ENCODE peak calls at places on chromosome 19, in seven cellular contexts. L is H9, B is neuronal stem cell, A is IMR-90, Q is trophoblast cell, D is H1, N is mesenchymal stem cell. O is an unnamed sample.

GRCh38 chr19:6835501-6835900 is 51.9 kb upstream of the ADGRE1 start:
- DNase-seq in L (no peak), B (no peak), A (no peak), Q (no peak), D (no peak), N (no peak), O (no peak)

GRCh38 chr19:38221919-38222828 is 1.8 kb downstream of the DPF1 start:
- DNase-seq in L (peak; percentile 65), B (no peak), A (no peak), Q (no peak), D (no peak), N (no peak), O (no peak)

GRCh38 chr19:35144600-35145436 is 1.8 kb downstream of the FXYD7 start:
- DNase-seq in L (peak; percentile 87), B (no peak), A (no peak), Q (peak; percentile 70), D (no peak), N (no peak), O (peak; percentile 93)

GRCh38 chr19:56309511-56310185 is 5.0 kb downstream of the ZSCAN5A start:
- DNase-seq in L (peak; percentile 85), B (no peak), A (peak; percentile 4), Q (peak; percentile 14), D (peak; percentile 70), N (peak; percentile 51), O (peak; percentile 78)

GRCh38 chr19:45182758-45183157 is 4.2 kb downstream of the BLOC1S3 start:
- DNase-seq in L (no peak), B (no peak), A (no peak), Q (no peak), D (no peak), N (no peak), O (no peak)

GRCh38 chr19:36221474-36221873 is 6.6 kb downstream of the ZNF146 start:
- DNase-seq in L (no peak), B (no peak), A (no peak), Q (peak; percentile 61), D (no peak), N (no peak), O (no peak)

GRCh38 chr19:5154799-5155426 is 185.7 kb downstream of the PTPRS start:
- DNase-seq in L (no peak), B (no peak), A (no peak), Q (no peak), D (no peak), N (no peak), O (no peak)

GRCh38 chr19:10788146-10788545 is 47.9 kb downstream of the TMED1 start:
- DNase-seq in L (no peak), B (no peak), A (no peak), Q (no peak), D (no peak), N (no peak), O (no peak)

GRCh38 chr19:45553464-45553863 is 31.1 kb downstream of the OPA3 start:
- DNase-seq in L (peak; percentile 87), B (no peak), A (no peak), Q (peak; percentile 48), D (peak; percentile 70), N (no peak), O (peak; percentile 78)

GRCh38 chr19:3080281-3080680 is 13.9 kb upstream of the GNA11 start:
- DNase-seq in L (no peak), B (no peak), A (peak; percentile 63), Q (no peak), D (no peak), N (no peak), O (no peak)

GRCh38 chr19:38842439-38843174 is 7.2 kb downstream of the HNRNPL start:
- DNase-seq in L (no peak), B (no peak), A (no peak), Q (no peak), D (no peak), N (no peak), O (no peak)

GRCh38 chr19:1089126-1089771 is 5.9 kb downstream of the POLR2E start:
- DNase-seq in L (no peak), B (no peak), A (no peak), Q (no peak), D (no peak), N (no peak), O (no peak)

GRCh38 chr19:604355-604754 is 14.7 kb downstream of the HCN2 start:
- DNase-seq in L (peak; percentile 31), B (no peak), A (no peak), Q (no peak), D (no peak), N (no peak), O (peak; percentile 59)

GRCh38 chr19:33879818-33880575 is 83.3 kb downstream of the KCTD15 start:
- DNase-seq in L (no peak), B (no peak), A (no peak), Q (no peak), D (no peak), N (no peak), O (no peak)

GRCh38 chr19:10293637-10294367 is 4.0 kb downstream of the ICAM5 start:
- DNase-seq in L (peak; percentile 32), B (no peak), A (no peak), Q (no peak), D (no peak), N (no peak), O (no peak)

GRCh38 chr19:3415695-3416094 is 49.3 kb downstream of the NFIC start:
- DNase-seq in L (no peak), B (no peak), A (no peak), Q (no peak), D (no peak), N (no peak), O (no peak)

GRCh38 chr19:55590621-55591020 is 8.7 kb downstream of the FIZ1 start:
- DNase-seq in L (peak; percentile 51), B (no peak), A (no peak), Q (no peak), D (no peak), N (peak; percentile 24), O (peak; percentile 62)

DNA sequence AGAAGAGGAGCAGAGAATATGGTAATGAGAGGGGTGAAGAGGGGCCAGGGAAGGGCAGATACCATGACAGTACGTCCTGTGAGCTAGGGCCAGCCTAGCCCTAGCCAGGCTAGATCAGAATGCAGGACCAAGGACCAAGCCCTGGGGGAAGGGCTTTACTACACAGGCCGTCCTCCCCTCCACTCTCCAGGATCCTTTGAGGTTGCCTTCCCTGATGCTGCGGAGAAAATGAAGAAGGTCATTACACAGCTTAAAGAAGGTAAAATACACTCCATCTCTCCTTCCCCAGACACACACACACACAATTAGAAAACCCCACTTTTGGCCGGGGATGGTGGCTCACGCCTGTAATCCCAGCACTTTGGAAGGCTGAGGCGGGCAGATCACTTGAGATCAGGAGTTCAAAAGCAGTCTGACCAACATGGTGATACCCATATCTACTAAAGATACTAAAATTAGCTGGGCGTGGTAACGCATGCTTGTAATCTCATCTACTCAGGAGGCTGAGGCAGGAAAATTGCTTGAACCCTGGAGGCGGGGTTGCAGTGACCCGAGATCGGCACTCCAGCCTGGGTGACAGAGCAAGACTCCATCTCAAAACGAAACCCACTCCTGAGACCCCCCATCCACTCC is 8.5 kb downstream of the SPACA6 start:
- DNase-seq in L (no peak), B (no peak), A (no peak), Q (no peak), D (no peak), N (no peak), O (no peak)
- H3K27ac ChIP-seq in L (no peak overlapping the region), B (no peak overlapping the region), A (no peak overlapping the region), Q (peak overlapping the region; percentile 20), D (no peak overlapping the region), N (no peak overlapping the region), O (no peak overlapping the region)

GRCh38 chr19:47027586-47028371 is 8.1 kb downstream of the NPAS1 start:
- DNase-seq in L (no peak), B (no peak), A (no peak), Q (no peak), D (no peak), N (no peak), O (no peak)
- H4K8ac ChIP-seq in L (no peak overlapping the region), B (no peak overlapping the region), A (no peak overlapping the region), Q (no peak overlapping the region), D (no peak overlapping the region), N (no peak overlapping the region), O (no peak overlapping the region)

DNA sequence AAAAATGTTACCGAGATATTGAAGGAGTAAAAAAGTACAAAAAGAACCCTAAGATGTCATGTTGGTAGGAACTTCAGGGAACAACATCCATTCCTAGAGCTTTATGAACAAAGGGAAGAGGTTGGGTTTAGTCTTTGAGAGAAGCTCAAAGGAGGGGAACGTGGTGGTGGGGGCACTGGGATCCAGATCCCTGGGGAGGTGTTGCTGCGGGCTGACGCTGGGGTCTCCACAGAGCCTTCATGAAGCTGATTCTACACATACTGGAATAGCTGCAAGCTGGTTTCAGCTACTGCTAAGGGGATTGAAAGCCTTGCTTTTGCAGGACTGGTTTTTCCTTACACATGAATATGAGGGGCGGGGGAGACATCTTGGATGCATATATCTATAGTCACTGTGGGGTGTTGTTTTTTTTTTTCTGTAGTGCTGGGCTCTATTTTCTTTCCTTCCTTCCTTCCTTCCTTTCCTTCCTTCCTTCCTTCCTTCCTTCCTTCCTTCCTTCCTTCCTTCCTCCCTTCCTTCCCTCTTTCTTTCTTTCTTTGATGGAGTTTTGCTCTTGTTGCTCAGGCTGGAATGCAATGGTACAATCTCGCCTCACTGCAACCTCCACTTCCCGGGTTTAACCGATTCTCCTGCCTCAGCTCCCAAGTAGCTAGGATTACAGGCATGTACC is 6.5 kb upstream of the MZF1 start:
- DNase-seq in L (no peak), B (no peak), A (no peak), Q (no peak), D (no peak), N (no peak), O (no peak)
- H3K27ac ChIP-seq in L (no peak overlapping the region), B (no peak overlapping the region), A (no peak overlapping the region), Q (no peak overlapping the region), D (no peak overlapping the region), N (no peak overlapping the region), O (no peak overlapping the region)

DNA sequence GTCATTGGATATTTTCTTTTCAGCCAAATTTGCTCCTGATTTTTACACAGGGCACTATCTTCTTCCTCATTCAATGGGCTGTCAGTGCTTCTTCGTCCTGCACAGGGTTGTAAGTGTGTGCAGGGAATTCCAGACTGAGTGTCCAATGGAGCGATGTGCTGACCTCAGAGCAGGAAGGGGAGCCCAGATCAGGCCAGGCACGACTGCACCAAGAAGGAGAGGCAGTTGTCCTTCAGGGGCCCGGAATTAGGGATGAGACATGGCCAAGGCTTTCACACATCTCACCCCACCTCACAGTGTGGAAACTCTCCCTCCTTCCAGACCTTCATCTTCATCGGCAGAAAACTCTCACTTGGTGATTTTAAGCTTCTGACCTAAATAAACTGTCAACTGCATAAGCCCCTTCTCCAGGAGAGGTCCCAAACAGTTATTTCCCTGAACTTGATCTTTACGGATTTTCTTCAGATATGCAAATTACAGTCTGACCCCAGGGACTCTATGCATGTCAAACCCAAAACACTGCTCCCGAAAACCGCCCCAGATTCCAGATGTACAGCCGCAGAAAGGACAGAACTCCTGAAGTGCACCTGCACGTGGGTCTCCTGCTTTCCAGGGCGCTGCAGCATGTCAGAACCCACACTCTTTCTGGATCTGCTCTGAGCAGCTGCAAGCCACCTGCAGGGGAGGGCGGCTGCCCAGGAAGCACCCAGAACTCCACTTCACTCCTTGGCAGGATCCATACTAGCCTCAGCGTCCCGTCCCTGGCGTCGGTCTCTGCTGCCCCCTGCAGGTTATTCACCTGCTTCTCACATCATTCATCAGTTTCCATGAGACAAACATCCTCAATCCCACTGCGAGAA is 625 bp upstream of the ZNF20 start:
- DNase-seq in L (peak; percentile 87), B (peak; percentile 72), A (peak; percentile 80), Q (peak; percentile 92), D (peak; percentile 70), N (peak; percentile 81), O (peak; percentile 90)
- H4K8ac ChIP-seq in L (no peak overlapping the region), B (no peak overlapping the region), A (no peak overlapping the region), Q (no peak overlapping the region), D (peak overlapping the region; percentile 72), N (no peak overlapping the region), O (no peak overlapping the region)

O was measured in mesendoderm.